ENCODE peak calls at places on chromosomes 2 and 18, in five cellular contexts. N, S, A, T and Y are unnamed samples.
A peak's percentile ranks its signal among the peaks of the same experiment; 100 is the strongest.

GRCh38 chr2:160269365-160269764 is 69.3 kb upstream of the ITGB6 start:
- DNase-seq in N (no peak), S (no peak), A (no peak), T (no peak), Y (no peak)

GRCh38 chr2:96197541-96198255 is 10.9 kb downstream of the STARD7 start:
- DNase-seq in N (no peak), S (no peak), A (no peak), T (no peak), Y (no peak)

GRCh38 chr2:219441451-219442205 is 7.0 kb downstream of the SPEG start:
- DNase-seq in N (peak; percentile 86), S (no peak), A (peak; percentile 77), T (peak; percentile 89), Y (no peak)

GRCh38 chr2:231390667-231391066 is 4.8 kb upstream of the B3GNT7 start:
- DNase-seq in N (no peak), S (no peak), A (no peak), T (no peak), Y (no peak)

GRCh38 chr2:232369126-232369955 is 9.2 kb upstream of the ALPP start:
- DNase-seq in N (peak; percentile 36), S (no peak), A (no peak), T (peak; percentile 54), Y (no peak)

GRCh38 chr2:191357682-191358081 is 112.5 kb downstream of the MYO1B start:
- DNase-seq in N (no peak), S (no peak), A (no peak), T (no peak), Y (no peak)

GRCh38 chr2:112821142-112821541 is 15.4 kb downstream of the IL1B start:
- DNase-seq in N (no peak), S (no peak), A (no peak), T (no peak), Y (no peak)

GRCh38 chr2:11344342-11344955 is at the start of gene ROCK2:
- DNase-seq in N (peak; percentile 91), S (peak; percentile 89), A (peak; percentile 96), T (peak; percentile 98), Y (no peak)

GRCh38 chr2:150630587-150631235 is 143.2 kb upstream of the RND3 start:
- DNase-seq in N (no peak), S (no peak), A (no peak), T (no peak), Y (no peak)

GRCh38 chr2:68379184-68379708 is 14.2 kb downstream of the PLEK start:
- DNase-seq in N (no peak), S (no peak), A (no peak), T (no peak), Y (no peak)
- H3K27ac ChIP-seq in N (no peak overlapping the region), S (no peak overlapping the region), A (no peak overlapping the region), T (no peak overlapping the region), Y (no peak overlapping the region)

GRCh38 chr18:227374-227773 is 40.5 kb downstream of the THOC1 start:
- DNase-seq in N (no peak), S (no peak), A (no peak), T (no peak), Y (no peak)

GRCh38 chr18:231563-231962 is 36.3 kb downstream of the THOC1 start:
- DNase-seq in N (no peak), S (no peak), A (no peak), T (no peak), Y (no peak)

GRCh38 chr18:227902-228301 is 39.9 kb downstream of the THOC1 start:
- DNase-seq in N (no peak), S (no peak), A (no peak), T (no peak), Y (no peak)
- H3K27ac ChIP-seq in N (no peak overlapping the region), S (no peak overlapping the region), A (no peak overlapping the region), T (no peak overlapping the region), Y (no peak overlapping the region)

DNA sequence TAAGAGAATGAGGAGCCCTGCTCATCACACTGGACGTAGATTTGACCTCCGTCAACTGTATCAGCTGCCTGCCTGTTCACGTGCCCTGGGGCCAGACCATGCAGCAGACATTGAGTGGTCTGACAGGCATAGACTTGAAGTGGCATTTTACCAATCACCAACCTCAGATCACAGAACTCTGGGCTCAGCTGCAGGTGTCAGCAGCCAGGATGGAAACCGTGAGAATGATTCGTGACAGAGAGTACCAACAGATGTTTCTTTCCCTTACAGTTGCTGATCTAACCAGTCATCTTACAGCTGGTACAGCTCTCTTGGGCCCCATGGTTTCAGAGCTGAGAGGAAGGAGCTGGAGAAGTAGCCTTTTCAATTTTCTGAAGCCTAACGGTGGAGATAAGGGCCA is 148.9 kb downstream of the EN1 start:
- DNase-seq in N (no peak), S (no peak), A (no peak), T (no peak), Y (peak; percentile 34)
- H3K27ac ChIP-seq in N (no peak overlapping the region), S (no peak overlapping the region), A (no peak overlapping the region), T (no peak overlapping the region), Y (no peak overlapping the region)

DNA sequence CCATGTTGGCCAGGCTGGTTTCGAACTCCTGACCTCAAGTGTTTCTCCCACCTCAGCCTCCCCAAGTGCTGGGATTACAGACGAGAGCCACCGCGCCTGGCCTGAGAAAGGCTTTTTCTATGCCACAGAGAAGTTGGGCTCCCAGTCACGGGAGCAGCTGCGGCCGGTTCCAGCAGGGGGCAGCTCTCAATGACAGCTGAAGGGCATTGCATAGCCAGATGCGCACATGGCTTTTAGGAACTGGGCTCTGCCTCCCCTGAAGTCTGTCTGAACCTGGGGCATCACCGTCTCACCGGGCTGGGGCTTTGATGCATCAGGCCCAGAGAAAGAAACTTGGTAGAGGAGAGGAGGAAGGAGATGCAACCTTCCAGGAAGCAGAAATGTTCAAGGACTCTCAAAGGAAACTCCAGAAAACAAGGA is 84.2 kb upstream of the LAPTM4A start:
- DNase-seq in N (peak; percentile 76), S (no peak), A (peak; percentile 89), T (peak; percentile 91), Y (no peak)
- H3K27ac ChIP-seq in N (no peak overlapping the region), S (no peak overlapping the region), A (peak overlapping the region; percentile 82), T (no peak overlapping the region), Y (peak overlapping the region; percentile 15)

GRCh38 chr2:217325810-217326209 is 465.9 kb upstream of the TNP1 start:
- DNase-seq in N (no peak), S (no peak), A (no peak), T (no peak), Y (no peak)

GRCh38 chr2:217326238-217327022 is 466.6 kb upstream of the TNP1 start:
- DNase-seq in N (no peak), S (no peak), A (no peak), T (no peak), Y (no peak)

GRCh38 chr2:217330647-217331046 is 470.8 kb upstream of the TNP1 start:
- DNase-seq in N (no peak), S (no peak), A (no peak), T (no peak), Y (no peak)

GRCh38 chr2:217329023-217329431 is 469.2 kb upstream of the TNP1 start:
- DNase-seq in N (no peak), S (no peak), A (no peak), T (no peak), Y (no peak)

DNA sequence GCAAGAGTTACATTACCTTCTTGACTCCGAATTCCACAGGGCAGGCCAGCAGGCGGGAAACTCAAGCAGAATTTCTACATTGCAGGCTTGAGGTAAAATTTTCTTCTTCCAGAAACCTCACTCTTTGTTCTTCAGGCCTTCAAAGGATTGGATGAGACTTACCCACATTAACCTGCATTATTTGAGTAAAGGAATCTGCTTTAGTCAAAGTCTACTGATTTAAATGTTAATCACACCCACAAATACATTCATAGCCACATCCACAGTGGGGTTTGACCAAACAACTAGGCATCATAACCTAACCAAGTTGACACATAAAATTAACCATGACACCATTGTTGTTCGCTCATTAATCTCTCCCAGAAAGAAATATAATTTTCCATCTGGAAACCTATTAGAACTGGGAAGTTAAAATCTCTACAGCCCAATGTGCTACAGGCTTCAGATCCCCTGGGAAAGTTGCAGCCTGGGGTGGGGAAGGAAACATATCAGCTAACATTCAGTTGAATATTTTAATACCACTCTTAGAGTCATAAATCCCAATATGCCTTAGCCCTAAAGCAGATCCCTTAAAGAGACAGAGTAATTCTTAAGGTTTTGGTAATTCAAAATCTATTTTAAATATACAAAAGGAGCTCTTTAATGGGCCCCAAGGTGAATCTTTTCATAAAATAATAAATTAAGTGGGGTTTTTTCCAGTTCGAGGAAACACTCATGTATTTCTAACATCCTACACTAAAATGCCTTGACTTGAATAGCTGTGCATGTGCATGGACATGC is 468.3 kb upstream of the TNP1 start:
- DNase-seq in N (no peak), S (no peak), A (no peak), T (no peak), Y (no peak)
- H3K27ac ChIP-seq in N (no peak overlapping the region), S (no peak overlapping the region), A (no peak overlapping the region), T (no peak overlapping the region), Y (no peak overlapping the region)

DNA sequence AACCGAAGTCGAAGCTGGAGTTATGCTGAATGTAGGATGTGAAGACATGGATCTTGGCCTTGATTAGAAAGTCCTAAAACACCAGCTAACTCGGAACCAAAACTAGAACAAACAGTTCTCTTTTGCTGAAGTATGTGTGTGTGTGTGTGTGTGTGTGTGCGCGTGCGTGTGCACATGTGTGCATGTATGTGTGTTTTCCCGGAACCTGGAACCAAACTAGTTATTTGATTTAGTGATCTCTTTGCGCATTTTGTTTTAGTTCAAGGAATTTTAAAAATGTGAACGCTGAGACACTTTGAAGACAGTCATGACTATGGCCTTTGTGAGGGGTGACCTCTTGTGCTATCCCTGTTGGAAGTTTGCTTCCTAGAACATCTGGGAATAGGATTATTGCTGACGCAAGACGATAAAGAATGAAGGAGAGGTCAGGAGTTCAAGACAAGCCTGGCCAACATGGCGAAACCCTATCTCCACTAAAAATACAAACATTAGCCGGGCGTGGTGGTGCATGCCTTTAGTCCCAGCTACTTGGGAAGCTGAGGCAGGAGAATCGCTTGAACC is 23.8 kb downstream of the FHL2 start:
- DNase-seq in N (no peak), S (no peak), A (no peak), T (no peak), Y (no peak)
- H3K27ac ChIP-seq in N (no peak overlapping the region), S (peak overlapping the region; percentile 89), A (no peak overlapping the region), T (peak overlapping the region; percentile 24), Y (peak overlapping the region; percentile 59)

GRCh38 chr2:174246944-174247381 is 1.4 kb downstream of the OLA1 start:
- DNase-seq in N (no peak), S (no peak), A (no peak), T (no peak), Y (no peak)

GRCh38 chr2:174248998-174249592 is 763 bp upstream of the OLA1 start:
- DNase-seq in N (no peak), S (no peak), A (no peak), T (no peak), Y (no peak)

GRCh38 chr2:174248187-174248997 is at the start of gene OLA1:
- DNase-seq in N (peak; percentile 97), S (peak; percentile 94), A (peak; percentile 98), T (peak; percentile 99), Y (no peak)

GRCh38 chr2:174245065-174245464 is 3.3 kb downstream of the OLA1 start:
- DNase-seq in N (no peak), S (no peak), A (no peak), T (no peak), Y (no peak)

DNA sequence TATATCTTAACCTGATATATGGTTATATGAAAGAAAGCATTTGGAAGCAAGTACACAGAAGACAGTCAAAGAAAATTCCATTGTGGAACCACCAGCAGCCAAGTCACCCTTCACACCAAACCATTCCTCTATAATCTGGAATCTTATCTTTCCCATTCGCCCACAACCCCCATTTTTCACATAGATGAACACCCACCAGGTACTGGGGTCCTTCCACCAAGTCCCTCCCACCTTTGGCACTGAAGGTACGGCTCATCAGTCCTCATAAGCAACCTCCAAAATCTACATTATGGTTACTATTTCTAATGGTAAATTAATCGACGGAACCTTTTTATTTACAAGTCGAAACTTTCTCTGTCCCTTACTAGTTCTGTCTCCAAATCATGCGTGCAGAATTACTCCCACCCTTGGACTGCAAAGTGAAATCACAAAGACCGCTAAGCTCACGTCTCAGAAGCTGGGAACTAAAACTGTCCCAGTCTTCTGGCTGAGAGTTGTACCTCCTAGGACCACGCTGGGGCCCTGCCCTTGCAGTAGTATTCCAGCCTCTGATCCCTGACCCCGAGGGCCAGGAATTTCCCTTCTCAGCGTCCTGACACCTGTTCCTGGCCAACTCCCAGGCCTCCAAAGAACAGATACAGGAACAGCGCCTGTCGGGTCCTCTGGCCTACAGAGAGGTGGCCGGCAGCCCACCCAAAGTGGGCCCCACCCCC is 702 bp downstream of the OLA1 start:
- DNase-seq in N (no peak), S (no peak), A (no peak), T (no peak), Y (no peak)
- H3K27ac ChIP-seq in N (peak overlapping the region; percentile 65), S (peak overlapping the region; percentile 80), A (peak overlapping the region; percentile 73), T (peak overlapping the region; percentile 81), Y (peak overlapping the region; percentile 69)